ENCODE peak calls at places on chromosomes 4 and X, in five cellular contexts. One of them, this sample, is unnamed.

GRCh38 chrX:70762285-70762684 is 146.2 kb downstream of the TEX11 start:
- DNase-seq in MM.1S: no peak
- DNase-seq in GM23338: peak
- DNase-seq in HCT116: peak
- DNase-seq in PC-3: peak
- DNase-seq in this sample: no peak

GRCh38 chr4:55507612-55508011 is 39.1 kb downstream of the CLOCK start:
- DNase-seq in GM23338: no peak
- DNase-seq in MM.1S: no peak
- DNase-seq in PC-3: no peak
- DNase-seq in HCT116: no peak
- DNase-seq in this sample: no peak

GRCh38 chr4:134201216-134202098 is at the start of gene PABPC4L:
- DNase-seq in HCT116: no peak
- DNase-seq in PC-3: peak
- DNase-seq in MM.1S: no peak
- DNase-seq in GM23338: peak
- DNase-seq in this sample: no peak

GRCh38 chrX:151448509-151448908 is 51.5 kb downstream of the VMA21 start:
- DNase-seq in HCT116: no peak
- DNase-seq in GM23338: no peak
- DNase-seq in MM.1S: no peak
- DNase-seq in PC-3: no peak
- DNase-seq in this sample: no peak

GRCh38 chr4:7754565-7755262 is 184.9 kb downstream of the AFAP1 start:
- DNase-seq in MM.1S: no peak
- DNase-seq in GM23338: no peak
- DNase-seq in HCT116: no peak
- DNase-seq in PC-3: no peak
- DNase-seq in this sample: no peak

GRCh38 chr4:108366716-108367115 is 198.0 kb upstream of the LEF1 start:
- DNase-seq in MM.1S: no peak
- DNase-seq in PC-3: no peak
- DNase-seq in HCT116: no peak
- DNase-seq in GM23338: no peak
- DNase-seq in this sample: no peak

GRCh38 chr4:87704000-87704399 is 53.9 kb downstream of the DMP1 start:
- DNase-seq in MM.1S: no peak
- DNase-seq in PC-3: no peak
- DNase-seq in HCT116: no peak
- DNase-seq in GM23338: no peak
- DNase-seq in this sample: no peak

GRCh38 chr4:152014280-152014679 is 253.5 kb upstream of the GATB start:
- DNase-seq in GM23338: no peak
- DNase-seq in PC-3: no peak
- DNase-seq in MM.1S: peak
- DNase-seq in HCT116: no peak
- DNase-seq in this sample: no peak

GRCh38 chr4:107838138-107838618 is 13.4 kb downstream of the SGMS2 start:
- DNase-seq in MM.1S: no peak
- DNase-seq in PC-3: no peak
- DNase-seq in GM23338: no peak
- DNase-seq in HCT116: no peak
- DNase-seq in this sample: no peak

GRCh38 chr4:99202536-99202935 is 16.5 kb downstream of the ADH6 start:
- DNase-seq in HCT116: no peak
- DNase-seq in MM.1S: no peak
- DNase-seq in PC-3: no peak
- DNase-seq in GM23338: no peak
- DNase-seq in this sample: no peak

GRCh38 chr4:150974750-150975149 is 40.3 kb downstream of the LRBA start:
- DNase-seq in HCT116: no peak
- DNase-seq in PC-3: no peak
- DNase-seq in GM23338: no peak
- DNase-seq in MM.1S: peak
- DNase-seq in this sample: no peak

GRCh38 chr4:143667461-143667860 is 33.0 kb downstream of the FREM3 start:
- DNase-seq in GM23338: no peak
- DNase-seq in PC-3: no peak
- DNase-seq in MM.1S: no peak
- DNase-seq in HCT116: no peak
- DNase-seq in this sample: no peak

GRCh38 chrX:44082829-44083228 is 109.6 kb upstream of the NDP start:
- DNase-seq in GM23338: no peak
- DNase-seq in PC-3: no peak
- DNase-seq in HCT116: no peak
- DNase-seq in MM.1S: no peak
- DNase-seq in this sample: no peak

GRCh38 chr4:138410266-138410665 is 168.1 kb upstream of the SLC7A11 start:
- DNase-seq in MM.1S: no peak
- DNase-seq in PC-3: no peak
- DNase-seq in GM23338: no peak
- DNase-seq in HCT116: no peak
- DNase-seq in this sample: no peak

DNA sequence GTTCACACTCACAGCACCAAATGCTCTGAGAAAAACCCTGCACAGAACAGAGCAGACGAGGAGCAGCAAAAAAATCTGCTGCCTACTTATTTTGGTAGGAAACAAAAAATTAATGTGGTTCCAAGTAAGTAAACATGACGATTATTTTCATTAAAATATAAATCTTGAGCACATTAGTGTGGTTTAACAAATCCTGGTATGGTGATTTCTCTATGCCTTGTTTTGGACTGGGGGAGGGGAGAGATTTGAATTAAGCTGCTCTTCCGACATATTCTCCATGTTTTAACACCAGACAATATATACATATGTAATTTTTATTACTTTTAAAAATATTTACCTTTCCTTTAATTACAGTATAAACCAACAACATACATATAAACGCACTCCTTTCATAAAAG is 1.8 kb downstream of the CAMK2D start:
- DNase-seq in PC-3: no peak
- DNase-seq in GM23338: no peak
- DNase-seq in HCT116: no peak
- DNase-seq in MM.1S: no peak
- DNase-seq in this sample: peak
- TF ChIP-seq EZH2phosphoT487 in PC-3: no peak
- TF ChIP-seq EZH2phosphoT487 in GM23338: no peak
- TF ChIP-seq EZH2phosphoT487 in HCT116: no peak
- TF ChIP-seq EZH2phosphoT487 in MM.1S: no peak
- TF ChIP-seq EZH2phosphoT487 in this sample: no peak

GRCh38 chrX:150329282-150329681 is 33.8 kb upstream of the MAMLD1 start:
- DNase-seq in MM.1S: no peak
- DNase-seq in HCT116: no peak
- DNase-seq in PC-3: no peak
- DNase-seq in GM23338: peak
- DNase-seq in this sample: no peak

GRCh38 chrX:150334100-150334499 is 29.0 kb upstream of the MAMLD1 start:
- DNase-seq in GM23338: no peak
- DNase-seq in PC-3: no peak
- DNase-seq in MM.1S: no peak
- DNase-seq in HCT116: no peak
- DNase-seq in this sample: no peak

GRCh38 chrX:150326843-150327242 is 36.3 kb upstream of the MAMLD1 start:
- DNase-seq in PC-3: no peak
- DNase-seq in GM23338: no peak
- DNase-seq in MM.1S: no peak
- DNase-seq in HCT116: no peak
- DNase-seq in this sample: no peak

GRCh38 chrX:150332023-150332422 is 31.1 kb upstream of the MAMLD1 start:
- DNase-seq in GM23338: no peak
- DNase-seq in MM.1S: no peak
- DNase-seq in PC-3: no peak
- DNase-seq in HCT116: no peak
- DNase-seq in this sample: no peak

GRCh38 chrX:150329888-150330287 is 33.2 kb upstream of the MAMLD1 start:
- DNase-seq in HCT116: no peak
- DNase-seq in MM.1S: no peak
- DNase-seq in GM23338: no peak
- DNase-seq in PC-3: no peak
- DNase-seq in this sample: no peak
- TF ChIP-seq EZH2phosphoT487 in HCT116: no peak
- TF ChIP-seq EZH2phosphoT487 in MM.1S: no peak
- TF ChIP-seq EZH2phosphoT487 in GM23338: no peak
- TF ChIP-seq EZH2phosphoT487 in PC-3: no peak
- TF ChIP-seq EZH2phosphoT487 in this sample: no peak

GRCh38 chrX:129744881-129745321 is 6.1 kb downstream of the XPNPEP2 start:
- DNase-seq in GM23338: no peak
- DNase-seq in PC-3: no peak
- DNase-seq in HCT116: no peak
- DNase-seq in MM.1S: no peak
- DNase-seq in this sample: no peak
- TF ChIP-seq EZH2phosphoT487 in GM23338: no peak
- TF ChIP-seq EZH2phosphoT487 in PC-3: no peak
- TF ChIP-seq EZH2phosphoT487 in HCT116: no peak
- TF ChIP-seq EZH2phosphoT487 in MM.1S: no peak
- TF ChIP-seq EZH2phosphoT487 in this sample: no peak

GRCh38 chrX:110212299-110212698 is 105.6 kb downstream of the AMMECR1 start:
- DNase-seq in PC-3: peak
- DNase-seq in MM.1S: no peak
- DNase-seq in GM23338: peak
- DNase-seq in HCT116: no peak
- DNase-seq in this sample: no peak
- TF ChIP-seq EZH2phosphoT487 in PC-3: no peak
- TF ChIP-seq EZH2phosphoT487 in MM.1S: no peak
- TF ChIP-seq EZH2phosphoT487 in GM23338: no peak
- TF ChIP-seq EZH2phosphoT487 in HCT116: no peak
- TF ChIP-seq EZH2phosphoT487 in this sample: no peak

DNA sequence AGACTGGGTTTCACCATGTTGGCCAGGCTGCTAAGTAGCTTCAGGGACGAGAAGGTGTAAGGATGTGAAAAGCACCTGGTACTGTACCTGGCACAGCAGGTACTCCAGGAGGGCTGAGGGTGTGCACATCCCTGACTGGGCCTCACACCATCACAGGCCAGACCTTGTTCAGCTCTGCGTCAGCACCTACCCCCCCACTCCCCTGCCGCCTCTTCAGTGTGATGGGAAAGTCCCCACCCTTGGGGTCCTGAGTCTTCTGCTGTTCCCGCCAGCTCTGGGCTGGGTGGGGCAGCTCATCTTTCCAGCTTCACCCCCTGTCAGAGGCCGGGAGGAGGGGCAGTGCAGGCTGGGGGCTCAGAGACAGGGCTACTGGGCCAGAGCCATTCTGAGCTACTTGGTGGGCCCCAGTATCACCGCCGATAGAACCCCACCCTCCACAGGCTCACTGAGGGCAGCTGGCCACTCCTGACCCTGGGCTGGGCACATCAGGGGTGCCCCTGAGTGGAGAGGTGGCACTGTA is 6.7 kb upstream of the SH3BP2 start:
- DNase-seq in HCT116: no peak
- DNase-seq in PC-3: no peak
- DNase-seq in GM23338: no peak
- DNase-seq in MM.1S: no peak
- DNase-seq in this sample: no peak
- TF ChIP-seq EZH2phosphoT487 in HCT116: no peak
- TF ChIP-seq EZH2phosphoT487 in PC-3: no peak
- TF ChIP-seq EZH2phosphoT487 in GM23338: no peak
- TF ChIP-seq EZH2phosphoT487 in MM.1S: no peak
- TF ChIP-seq EZH2phosphoT487 in this sample: no peak

DNA sequence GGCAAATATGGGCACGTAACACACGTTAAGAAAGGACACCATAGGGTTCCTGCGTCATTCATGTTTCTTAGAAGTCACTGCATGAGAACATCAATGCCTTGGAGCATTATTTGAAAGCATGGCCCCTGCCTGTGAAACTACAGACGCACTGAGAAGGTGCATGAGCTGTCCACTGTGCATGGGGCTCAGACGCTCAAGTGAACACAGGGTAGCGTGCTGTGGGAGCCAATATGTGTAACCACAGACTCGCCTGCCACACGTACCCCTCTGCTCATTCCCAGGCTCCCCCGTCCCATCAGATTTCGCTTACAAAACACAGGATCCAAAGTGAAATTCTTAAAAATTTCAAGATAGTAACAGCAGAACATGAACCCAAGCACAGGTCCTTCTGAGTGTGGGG is 6.4 kb downstream of the PPP2R2C start:
- DNase-seq in MM.1S: no peak
- DNase-seq in PC-3: no peak
- DNase-seq in GM23338: no peak
- DNase-seq in HCT116: no peak
- DNase-seq in this sample: no peak
- TF ChIP-seq EZH2phosphoT487 in MM.1S: no peak
- TF ChIP-seq EZH2phosphoT487 in PC-3: no peak
- TF ChIP-seq EZH2phosphoT487 in GM23338: no peak
- TF ChIP-seq EZH2phosphoT487 in HCT116: no peak
- TF ChIP-seq EZH2phosphoT487 in this sample: no peak